ENCODE peak calls at places on chromosomes 1 and 21, in ten cellular contexts. E is dorsolateral prefrontal cortex, D is GM13977, G is fibroblast of mammary gland, N is neural crest cell, A is esophagus squamous epithelium, T is ovary, Z is Panc1, M is lower leg skin, F is stomach. V is an unnamed sample.

GRCh38 chr1:236692128-236692527 is 5.8 kb downstream of the ACTN2 start:
- DNase-seq in D (no peak), A (no peak), N (no peak), T (no peak), G (no peak), F (no peak), E (no peak), Z (no peak), M (no peak), V (no peak)

GRCh38 chr1:10973956-10974881 is 38.2 kb upstream of the TARDBP start:
- DNase-seq in N (no peak), D (no peak), G (no peak), F (no peak), E (no peak), Z (no peak), M (no peak), T (no peak), A (no peak), V (no peak)

GRCh38 chr1:186102559-186103148 is 272.4 kb downstream of the TPR start:
- DNase-seq in N (no peak), M (no peak), F (no peak), D (no peak), E (no peak), T (no peak), G (peak), A (no peak), Z (no peak), V (no peak)

GRCh38 chr1:23593556-23594148 is 34.4 kb upstream of the ID3 start:
- DNase-seq in G (no peak), Z (no peak), F (no peak), N (no peak), D (no peak), M (peak), A (no peak), T (no peak), E (no peak), V (no peak)

GRCh38 chr21:44847261-44848056 is 26.0 kb downstream of the PTTG1IP start:
- DNase-seq in T (peak), Z (no peak), M (no peak), N (no peak), D (no peak), F (no peak), E (peak), A (no peak), G (no peak), V (no peak)

GRCh38 chr1:151837841-151838490 is 1.7 kb downstream of the C2CD4D start:
- DNase-seq in M (no peak), N (no peak), E (peak), D (peak), A (no peak), Z (no peak), F (no peak), G (no peak), T (peak), V (no peak)

GRCh38 chr1:247326601-247327135 is 5.0 kb downstream of the ZNF496 start:
- DNase-seq in G (no peak), M (no peak), D (no peak), Z (no peak), A (no peak), N (no peak), T (no peak), F (no peak), E (no peak), V (no peak)

GRCh38 chr1:41313661-41314131 is 47.5 kb upstream of the FOXO6 start:
- DNase-seq in M (no peak), D (peak), T (no peak), N (no peak), Z (no peak), G (peak), E (no peak), A (no peak), F (no peak), V (no peak)

GRCh38 chr1:33654267-33654832 is 181.9 kb downstream of the ZSCAN20 start:
- DNase-seq in E (no peak), A (no peak), N (peak), M (no peak), F (no peak), D (no peak), G (peak), T (no peak), Z (no peak), V (no peak)

GRCh38 chr1:11320153-11320936 is 47.3 kb downstream of the UBIAD1 start:
- DNase-seq in D (peak), G (no peak), N (peak), M (no peak), T (no peak), F (no peak), A (no peak), E (no peak), Z (peak), V (no peak)

GRCh38 chr1:173367136-173367535 is 110.0 kb upstream of the PRDX6 start:
- DNase-seq in A (no peak), F (no peak), T (no peak), D (no peak), E (no peak), N (no peak), Z (no peak), G (no peak), M (no peak), V (no peak)

GRCh38 chr21:46099476-46099875 is 1.6 kb downstream of the COL6A2 start:
- DNase-seq in F (peak), N (no peak), M (peak), Z (no peak), A (no peak), E (no peak), T (peak), D (no peak), G (peak), V (peak)

GRCh38 chr1:104780470-104781078 is 1030.9 kb downstream of the AMY1C start:
- DNase-seq in E (no peak), M (no peak), F (no peak), A (no peak), G (peak), T (no peak), Z (peak), N (peak), D (peak), V (no peak)

GRCh38 chr1:151513626-151514101 is 2.5 kb downstream of the CGN start:
- DNase-seq in A (no peak), T (no peak), D (no peak), Z (no peak), M (no peak), G (peak), F (peak), E (no peak), N (no peak), V (no peak)

GRCh38 chr1:206448471-206448870 is 21.8 kb upstream of the IKBKE start:
- DNase-seq in A (no peak), Z (no peak), D (no peak), G (no peak), M (no peak), N (no peak), T (no peak), F (no peak), E (no peak), V (no peak)

GRCh38 chr1:91885716-91886506 is at the start of gene TGFBR3:
- DNase-seq in F (peak), T (peak), A (peak), D (peak), M (peak), E (peak), G (peak), Z (no peak), N (peak), V (peak)

GRCh38 chr1:43267818-43268425 is 1.9 kb upstream of the TMEM125 start:
- DNase-seq in T (no peak), A (no peak), F (peak), G (no peak), E (no peak), M (peak), N (no peak), Z (no peak), D (no peak), V (no peak)

GRCh38 chr1:11923069-11923826 is 3.0 kb downstream of the KIAA2013 start:
- DNase-seq in G (no peak), D (no peak), A (no peak), M (no peak), Z (no peak), F (no peak), T (no peak), E (no peak), N (no peak), V (no peak)

GRCh38 chr1:3442331-3442730 is 12.1 kb upstream of the ARHGEF16 start:
- DNase-seq in E (no peak), M (no peak), F (no peak), D (no peak), Z (no peak), T (no peak), N (no peak), A (no peak), G (no peak), V (no peak)

GRCh38 chr1:77021637-77022036 is 154.4 kb downstream of the ST6GALNAC5 start:
- DNase-seq in Z (no peak), G (no peak), D (no peak), E (no peak), F (no peak), N (no peak), T (no peak), A (no peak), M (no peak), V (no peak)

GRCh38 chr21:42513151-42513984 is at the start of gene SLC37A1:
- DNase-seq in A (no peak), F (peak), M (peak), T (peak), D (peak), Z (no peak), N (peak), G (no peak), E (no peak), V (no peak)

GRCh38 chr21:36917487-36918158 is 48.8 kb downstream of the HLCS start:
- DNase-seq in Z (peak), T (no peak), N (no peak), E (no peak), A (no peak), F (peak), G (peak), D (no peak), M (peak), V (no peak)

GRCh38 chr21:36565616-36566015 is 85.7 kb upstream of the CLDN14 start:
- DNase-seq in D (no peak), F (no peak), E (no peak), G (no peak), M (no peak), T (no peak), N (no peak), A (no peak), Z (no peak), V (no peak)

GRCh38 chr1:108722292-108722691 is 9.6 kb downstream of the FNDC7 start:
- DNase-seq in G (no peak), A (no peak), F (no peak), M (no peak), N (no peak), Z (no peak), E (no peak), D (no peak), T (no peak), V (no peak)

GRCh38 chr1:23573574-23574182 is 14.4 kb upstream of the ID3 start:
- DNase-seq in T (no peak), E (no peak), A (no peak), F (no peak), D (no peak), Z (no peak), G (no peak), M (no peak), N (no peak), V (no peak)

GRCh38 chr1:31715873-31716220 is 12.0 kb upstream of the COL16A1 start:
- DNase-seq in E (no peak), A (no peak), D (no peak), G (no peak), Z (no peak), T (no peak), F (no peak), M (no peak), N (no peak), V (no peak)

GRCh38 chr21:17784604-17785402 is 34.4 kb downstream of the C21orf91 start:
- DNase-seq in F (no peak), N (no peak), A (no peak), Z (no peak), M (no peak), D (peak), G (no peak), T (no peak), E (no peak), V (no peak)

GRCh38 chr1:14529436-14529835 is 69.0 kb upstream of the KAZN start:
- DNase-seq in T (no peak), F (no peak), Z (no peak), G (peak), E (no peak), A (no peak), M (peak), N (no peak), D (no peak), V (no peak)

GRCh38 chr1:248618878-248619277 is 16.0 kb downstream of the OR2T11 start:
- DNase-seq in T (peak), F (peak), D (peak), Z (peak), G (peak), N (no peak), E (peak), M (no peak), A (no peak), V (peak)

GRCh38 chr1:161182214-161182613 is 4.9 kb upstream of the B4GALT3 start:
- DNase-seq in F (no peak), G (peak), Z (no peak), D (no peak), N (no peak), E (no peak), M (no peak), T (peak), A (no peak), V (no peak)

GRCh38 chr1:202124107-202124506 is 1.4 kb downstream of the GPR37L1 start:
- DNase-seq in G (no peak), N (no peak), T (no peak), E (no peak), M (no peak), D (no peak), A (no peak), Z (no peak), F (no peak), V (no peak)

GRCh38 chr1:228265167-228265566 is 57.3 kb downstream of the OBSCN start:
- DNase-seq in Z (no peak), F (no peak), E (no peak), G (peak), M (no peak), D (peak), A (no peak), N (no peak), T (no peak), V (no peak)

GRCh38 chr1:199064971-199065370 is 426.1 kb downstream of the PTPRC start:
- DNase-seq in E (no peak), D (no peak), A (no peak), G (no peak), N (no peak), M (no peak), T (no peak), F (no peak), Z (no peak), V (no peak)

GRCh38 chr1:87325982-87326738 is 2.5 kb upstream of the LMO4 start:
- DNase-seq in D (peak), Z (peak), N (peak), F (peak), A (no peak), E (no peak), T (no peak), G (peak), M (no peak), V (no peak)

GRCh38 chr1:201647094-201647493 is 108.2 kb downstream of the NAV1 start:
- DNase-seq in M (no peak), T (no peak), G (peak), Z (no peak), N (no peak), E (no peak), A (no peak), F (no peak), D (no peak), V (no peak)

GRCh38 chr1:65525297-65526048 is 105.0 kb downstream of the LEPR start:
- DNase-seq in T (peak), D (peak), F (peak), M (peak), E (no peak), A (no peak), N (peak), G (no peak), Z (no peak), V (no peak)

GRCh38 chr1:235832011-235832410 is 34.7 kb downstream of the LYST start:
- DNase-seq in T (no peak), M (no peak), A (no peak), G (no peak), Z (no peak), D (no peak), N (no peak), E (no peak), F (no peak), V (no peak)

GRCh38 chr1:234628099-234628498 is 18.1 kb upstream of the IRF2BP2 start:
- DNase-seq in T (no peak), M (no peak), G (peak), N (no peak), F (peak), D (no peak), A (no peak), E (no peak), Z (no peak), V (no peak)

GRCh38 chr1:209249280-209249670 is 334.2 kb upstream of the CAMK1G start:
- DNase-seq in D (no peak), A (no peak), N (no peak), G (no peak), T (no peak), Z (no peak), F (no peak), M (no peak), E (no peak), V (no peak)
- TF ChIP-seq CTCF in D (no peak), A (no peak), N (no peak), G (no peak), T (no peak), Z (no peak), F (no peak), M (no peak), E (no peak), V (no peak)

GRCh38 chr1:5888606-5889211 is 103.5 kb downstream of the NPHP4 start:
- DNase-seq in M (no peak), D (no peak), E (no peak), G (no peak), Z (no peak), N (peak), A (no peak), T (no peak), F (no peak), V (no peak)
- TF ChIP-seq CTCF in M (no peak), D (no peak), E (peak), G (no peak), Z (no peak), N (no peak), A (no peak), T (no peak), F (no peak), V (no peak)

DNA sequence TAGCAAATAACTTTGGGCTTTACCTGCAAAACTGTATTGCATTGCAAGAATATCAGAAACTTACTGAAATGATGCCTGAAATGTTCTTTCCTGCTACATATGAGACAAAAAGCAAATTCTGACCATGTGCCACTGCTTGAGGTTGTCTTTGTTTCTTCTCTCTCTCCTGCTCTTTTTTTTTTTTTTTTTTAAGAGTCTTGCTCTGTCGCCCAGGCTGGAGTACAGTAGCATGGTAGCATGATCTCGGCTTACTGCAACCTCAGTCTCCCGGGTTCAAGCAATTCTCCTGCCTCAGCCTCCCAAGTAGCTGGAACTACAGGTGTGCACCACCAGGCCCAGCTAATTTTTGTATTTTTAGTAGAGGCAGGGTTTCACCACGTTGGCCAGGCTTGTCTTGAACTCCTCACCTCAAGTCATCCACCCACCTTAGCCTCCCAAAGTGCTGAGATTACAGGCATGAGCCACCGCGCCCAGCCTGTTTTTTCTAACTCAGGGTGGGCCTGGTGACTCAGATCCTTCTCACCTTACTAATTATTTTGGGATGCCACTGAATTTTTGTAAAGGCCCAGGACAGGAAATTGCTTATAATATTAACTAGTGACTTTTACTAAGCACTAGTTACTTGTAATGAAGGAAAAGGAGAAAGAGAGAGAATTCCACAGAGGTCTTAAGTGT is 35.9 kb downstream of the DNASE2B start:
- DNase-seq in G (no peak), M (no peak), E (no peak), N (no peak), F (no peak), T (no peak), Z (no peak), D (no peak), A (no peak), V (no peak)
- TF ChIP-seq CTCF in G (no peak), M (no peak), E (no peak), N (peak), F (no peak), T (no peak), Z (peak), D (no peak), A (no peak), V (no peak)

GRCh38 chr21:26846036-26846931 is 1.1 kb upstream of the ADAMTS1 start:
- DNase-seq in G (peak), A (no peak), E (peak), M (peak), Z (no peak), N (peak), F (peak), D (no peak), T (peak), V (no peak)
- TF ChIP-seq CTCF in G (no peak), A (peak), E (no peak), M (no peak), Z (no peak), N (peak), F (no peak), D (no peak), T (peak), V (peak)

GRCh38 chr1:182599339-182599738 is 4.8 kb downstream of the RGS16 start:
- DNase-seq in T (no peak), G (no peak), E (no peak), M (peak), Z (no peak), N (no peak), F (no peak), A (no peak), D (no peak), V (no peak)
- TF ChIP-seq CTCF in T (no peak), G (peak), E (no peak), M (no peak), Z (peak), N (peak), F (no peak), A (no peak), D (peak), V (no peak)

GRCh38 chr1:195733826-195734225 is 874.4 kb downstream of the KCNT2 start:
- DNase-seq in N (no peak), E (no peak), Z (no peak), A (no peak), G (peak), M (no peak), F (no peak), D (no peak), T (no peak), V (no peak)
- TF ChIP-seq CTCF in N (peak), E (no peak), Z (peak), A (peak), G (peak), M (no peak), F (no peak), D (peak), T (no peak), V (no peak)

V was measured in omental fat pad.